ENCODE peak calls at places on chromosome 1, in five cellular contexts. One of them, this sample, is unnamed.

GRCh38 chr1:29113407-29114117 is 10.1 kb downstream of the TMEM200B start:
- DNase-seq in skeletal muscle cell: no peak
- DNase-seq in right lobe of liver: no peak
- DNase-seq in tibial nerve: no peak
- DNase-seq in adipocyte: no peak
- DNase-seq in this sample: no peak

GRCh38 chr1:182235952-182236650 is 155.5 kb downstream of the GLUL start:
- DNase-seq in skeletal muscle cell: no peak
- DNase-seq in right lobe of liver: no peak
- DNase-seq in tibial nerve: no peak
- DNase-seq in adipocyte: no peak
- DNase-seq in this sample: no peak

GRCh38 chr1:164609084-164609483 is 50.1 kb downstream of the PBX1 start:
- DNase-seq in skeletal muscle cell: no peak
- DNase-seq in right lobe of liver: no peak
- DNase-seq in tibial nerve: no peak
- DNase-seq in adipocyte: peak
- DNase-seq in this sample: no peak

GRCh38 chr1:162136760-162137537 is 67.5 kb downstream of the NOS1AP start:
- DNase-seq in skeletal muscle cell: peak
- DNase-seq in right lobe of liver: no peak
- DNase-seq in tibial nerve: no peak
- DNase-seq in adipocyte: peak
- DNase-seq in this sample: no peak

GRCh38 chr1:1205769-1206375 is 520 bp downstream of the TNFRSF18 start:
- DNase-seq in skeletal muscle cell: no peak
- DNase-seq in right lobe of liver: peak
- DNase-seq in tibial nerve: no peak
- DNase-seq in adipocyte: no peak
- DNase-seq in this sample: no peak

GRCh38 chr1:30616759-30617158 is 106.6 kb downstream of the MATN1 start:
- DNase-seq in skeletal muscle cell: no peak
- DNase-seq in right lobe of liver: no peak
- DNase-seq in tibial nerve: no peak
- DNase-seq in adipocyte: no peak
- DNase-seq in this sample: no peak

GRCh38 chr1:115300087-115300856 is 37.8 kb downstream of the NGF start:
- DNase-seq in skeletal muscle cell: no peak
- DNase-seq in right lobe of liver: no peak
- DNase-seq in tibial nerve: no peak
- DNase-seq in adipocyte: peak
- DNase-seq in this sample: no peak

GRCh38 chr1:109721046-109721445 is 9.0 kb downstream of the GSTM5 start:
- DNase-seq in skeletal muscle cell: no peak
- DNase-seq in right lobe of liver: no peak
- DNase-seq in tibial nerve: no peak
- DNase-seq in adipocyte: no peak
- DNase-seq in this sample: no peak

GRCh38 chr1:160428053-160428452 is 27.7 kb downstream of the VANGL2 start:
- DNase-seq in skeletal muscle cell: no peak
- DNase-seq in right lobe of liver: no peak
- DNase-seq in tibial nerve: no peak
- DNase-seq in adipocyte: no peak
- DNase-seq in this sample: no peak

GRCh38 chr1:206935491-206936067 is 10.7 kb downstream of the PIGR start:
- DNase-seq in skeletal muscle cell: no peak
- DNase-seq in right lobe of liver: peak
- DNase-seq in tibial nerve: no peak
- DNase-seq in adipocyte: no peak
- DNase-seq in this sample: peak

GRCh38 chr1:221602866-221603265 is 139.0 kb downstream of the DUSP10 start:
- DNase-seq in skeletal muscle cell: no peak
- DNase-seq in right lobe of liver: no peak
- DNase-seq in tibial nerve: no peak
- DNase-seq in adipocyte: peak
- DNase-seq in this sample: no peak

GRCh38 chr1:3948344-3948743 is 48.3 kb upstream of the C1orf174 start:
- DNase-seq in skeletal muscle cell: no peak
- DNase-seq in right lobe of liver: no peak
- DNase-seq in tibial nerve: no peak
- DNase-seq in adipocyte: no peak
- DNase-seq in this sample: no peak

GRCh38 chr1:89523597-89524368 is 846 bp upstream of the LRRC8B start:
- DNase-seq in skeletal muscle cell: no peak
- DNase-seq in right lobe of liver: no peak
- DNase-seq in tibial nerve: no peak
- DNase-seq in adipocyte: no peak
- DNase-seq in this sample: no peak

GRCh38 chr1:25500694-25501093 is 42.7 kb upstream of the LDLRAP1 start:
- DNase-seq in skeletal muscle cell: no peak
- DNase-seq in right lobe of liver: no peak
- DNase-seq in tibial nerve: peak
- DNase-seq in adipocyte: peak
- DNase-seq in this sample: no peak

GRCh38 chr1:29632436-29633270 is 396.3 kb downstream of the PTPRU start:
- DNase-seq in skeletal muscle cell: peak
- DNase-seq in right lobe of liver: no peak
- DNase-seq in tibial nerve: no peak
- DNase-seq in adipocyte: no peak
- DNase-seq in this sample: no peak

GRCh38 chr1:113905435-113905861 is 322 bp downstream of the DCLRE1B start:
- DNase-seq in skeletal muscle cell: no peak
- DNase-seq in right lobe of liver: peak
- DNase-seq in tibial nerve: peak
- DNase-seq in adipocyte: no peak
- DNase-seq in this sample: peak

GRCh38 chr1:170592591-170593111 is 60.7 kb downstream of the GORAB start:
- DNase-seq in skeletal muscle cell: no peak
- DNase-seq in right lobe of liver: no peak
- DNase-seq in tibial nerve: no peak
- DNase-seq in adipocyte: peak
- DNase-seq in this sample: no peak

GRCh38 chr1:209567788-209568187 is 15.7 kb upstream of the CAMK1G start:
- DNase-seq in skeletal muscle cell: peak
- DNase-seq in right lobe of liver: no peak
- DNase-seq in tibial nerve: no peak
- DNase-seq in adipocyte: peak
- DNase-seq in this sample: no peak

DNA sequence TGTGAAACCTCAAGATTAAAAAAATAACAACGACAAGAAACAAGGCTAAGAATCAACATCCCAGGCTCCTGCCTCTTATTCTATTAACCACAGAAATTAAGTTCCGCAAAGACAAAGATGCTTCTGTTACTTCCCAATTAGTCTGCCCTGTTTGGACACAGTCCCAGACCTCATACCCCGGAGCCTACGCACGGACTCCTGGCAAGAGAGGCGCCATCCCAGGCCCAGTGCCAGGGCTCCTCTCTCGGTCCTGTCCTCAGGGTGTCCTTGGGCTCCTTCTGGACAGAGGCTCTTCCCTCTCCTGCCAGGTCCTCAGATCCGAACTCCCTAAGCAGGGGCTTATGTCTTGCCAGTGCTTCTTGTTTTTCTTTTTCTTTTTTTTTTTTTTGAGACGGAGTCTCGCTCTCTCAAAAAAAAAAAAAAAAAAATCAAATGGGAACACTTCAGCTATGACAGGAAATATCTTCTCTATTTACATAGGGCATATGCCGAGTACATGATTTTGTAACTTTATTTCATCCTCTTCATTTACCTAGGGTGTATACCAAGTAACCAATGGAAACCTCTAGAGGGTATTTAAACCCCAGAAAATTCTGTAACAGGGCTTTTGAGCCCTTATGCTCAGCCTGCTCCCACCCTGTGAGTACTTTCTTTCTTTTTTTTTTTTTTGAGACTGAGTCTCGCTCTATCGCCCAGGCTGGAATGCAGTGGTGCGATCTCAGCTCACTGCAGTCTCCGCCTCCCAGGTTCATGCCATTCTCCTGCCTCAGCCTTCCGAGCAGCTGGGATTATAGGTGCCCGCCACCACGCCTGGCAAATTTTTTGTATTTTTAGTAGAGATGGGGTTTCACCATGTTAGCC is 11.7 kb upstream of the ENO1 start:
- DNase-seq in skeletal muscle cell: peak
- DNase-seq in right lobe of liver: peak
- DNase-seq in tibial nerve: peak
- DNase-seq in adipocyte: peak
- DNase-seq in this sample: peak
- H3K4me3 ChIP-seq in skeletal muscle cell: no peak
- H3K4me3 ChIP-seq in right lobe of liver: no peak
- H3K4me3 ChIP-seq in tibial nerve: no peak
- H3K4me3 ChIP-seq in adipocyte: peak
- H3K4me3 ChIP-seq in this sample: no peak

GRCh38 chr1:39574646-39575045 is 1.9 kb downstream of the PABPC4 start:
- DNase-seq in skeletal muscle cell: no peak
- DNase-seq in right lobe of liver: no peak
- DNase-seq in tibial nerve: no peak
- DNase-seq in adipocyte: peak
- DNase-seq in this sample: no peak

GRCh38 chr1:39572379-39573096 is 4.1 kb downstream of the PABPC4 start:
- DNase-seq in skeletal muscle cell: no peak
- DNase-seq in right lobe of liver: no peak
- DNase-seq in tibial nerve: no peak
- DNase-seq in adipocyte: no peak
- DNase-seq in this sample: no peak

GRCh38 chr1:39573736-39574624 is 2.6 kb downstream of the PABPC4 start:
- DNase-seq in skeletal muscle cell: no peak
- DNase-seq in right lobe of liver: no peak
- DNase-seq in tibial nerve: no peak
- DNase-seq in adipocyte: peak
- DNase-seq in this sample: no peak

GRCh38 chr1:39571178-39571483 is 5.5 kb downstream of the PABPC4 start:
- DNase-seq in skeletal muscle cell: no peak
- DNase-seq in right lobe of liver: no peak
- DNase-seq in tibial nerve: no peak
- DNase-seq in adipocyte: no peak
- DNase-seq in this sample: no peak

DNA sequence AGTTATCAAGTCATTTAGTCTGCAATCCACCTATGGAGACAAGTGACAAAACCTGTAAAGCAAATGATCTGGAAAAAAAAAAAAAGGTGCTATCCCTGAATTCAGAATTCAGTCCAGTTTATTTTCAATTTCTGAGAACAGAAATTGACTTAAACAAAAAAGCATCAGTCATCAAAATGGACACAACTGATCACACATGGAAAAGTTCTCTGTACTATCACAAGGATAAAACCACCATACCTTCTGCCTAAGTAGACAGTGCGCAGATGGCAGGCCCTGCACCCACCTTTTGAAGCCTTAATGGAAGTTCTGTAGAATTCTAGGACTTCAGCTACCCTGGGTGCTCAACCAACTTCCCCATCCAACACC is 3.5 kb downstream of the PABPC4 start:
- DNase-seq in skeletal muscle cell: no peak
- DNase-seq in right lobe of liver: no peak
- DNase-seq in tibial nerve: no peak
- DNase-seq in adipocyte: no peak
- DNase-seq in this sample: no peak
- H3K4me3 ChIP-seq in skeletal muscle cell: peak
- H3K4me3 ChIP-seq in right lobe of liver: no peak
- H3K4me3 ChIP-seq in tibial nerve: no peak
- H3K4me3 ChIP-seq in adipocyte: peak
- H3K4me3 ChIP-seq in this sample: no peak

DNA sequence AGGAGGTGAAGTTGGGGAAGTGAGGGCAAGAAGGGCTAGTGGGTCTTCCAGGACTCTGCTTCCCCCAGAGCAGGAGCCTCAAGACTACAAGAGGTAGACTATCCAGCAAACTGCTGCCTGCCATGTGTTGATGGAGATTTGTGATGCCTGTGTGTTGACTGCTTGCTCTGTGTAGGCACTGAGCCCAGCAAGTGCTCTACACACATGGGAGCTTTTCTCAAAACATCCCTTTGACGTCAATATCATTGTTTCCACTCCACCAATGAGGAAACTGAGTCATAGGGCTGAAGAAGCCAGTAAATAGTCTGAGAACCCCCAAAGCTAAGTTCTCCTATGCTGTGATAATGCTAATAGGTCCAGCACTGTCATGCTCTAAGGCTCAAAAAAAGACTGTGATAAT is 207.2 kb upstream of the NFIA start:
- DNase-seq in skeletal muscle cell: no peak
- DNase-seq in right lobe of liver: no peak
- DNase-seq in tibial nerve: no peak
- DNase-seq in adipocyte: no peak
- DNase-seq in this sample: no peak
- H3K4me3 ChIP-seq in skeletal muscle cell: no peak
- H3K4me3 ChIP-seq in right lobe of liver: no peak
- H3K4me3 ChIP-seq in tibial nerve: no peak
- H3K4me3 ChIP-seq in adipocyte: no peak
- H3K4me3 ChIP-seq in this sample: no peak

GRCh38 chr1:98398092-98398491 is 263.4 kb upstream of the SNX7 start:
- DNase-seq in skeletal muscle cell: no peak
- DNase-seq in right lobe of liver: no peak
- DNase-seq in tibial nerve: no peak
- DNase-seq in adipocyte: no peak
- DNase-seq in this sample: no peak

GRCh38 chr1:98400446-98400845 is 261.1 kb upstream of the SNX7 start:
- DNase-seq in skeletal muscle cell: no peak
- DNase-seq in right lobe of liver: no peak
- DNase-seq in tibial nerve: no peak
- DNase-seq in adipocyte: no peak
- DNase-seq in this sample: no peak

GRCh38 chr1:98402860-98403259 is 258.7 kb upstream of the SNX7 start:
- DNase-seq in skeletal muscle cell: no peak
- DNase-seq in right lobe of liver: no peak
- DNase-seq in tibial nerve: no peak
- DNase-seq in adipocyte: no peak
- DNase-seq in this sample: no peak

GRCh38 chr1:98399219-98399618 is 262.3 kb upstream of the SNX7 start:
- DNase-seq in skeletal muscle cell: no peak
- DNase-seq in right lobe of liver: no peak
- DNase-seq in tibial nerve: no peak
- DNase-seq in adipocyte: no peak
- DNase-seq in this sample: no peak

DNA sequence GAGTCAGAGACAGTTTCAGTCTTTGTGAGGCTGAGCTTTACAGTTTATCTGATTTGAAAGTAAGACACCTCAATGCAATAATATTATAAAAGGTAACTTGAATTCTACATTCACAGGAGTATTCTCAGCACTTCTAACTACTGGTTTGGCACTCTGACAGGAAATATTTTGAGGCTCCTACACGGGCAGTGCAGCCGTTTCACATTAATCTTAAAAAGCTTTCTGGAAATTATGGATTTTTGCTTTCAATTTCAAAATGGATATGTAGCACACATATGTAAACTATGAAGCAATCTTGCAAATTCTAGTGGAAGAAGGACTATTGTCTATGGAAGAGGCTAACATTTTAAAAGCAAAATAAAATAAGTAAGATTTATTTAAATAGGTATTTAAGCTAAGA is 262.9 kb upstream of the SNX7 start:
- DNase-seq in skeletal muscle cell: no peak
- DNase-seq in right lobe of liver: no peak
- DNase-seq in tibial nerve: no peak
- DNase-seq in adipocyte: peak
- DNase-seq in this sample: no peak
- H3K4me3 ChIP-seq in skeletal muscle cell: no peak
- H3K4me3 ChIP-seq in right lobe of liver: no peak
- H3K4me3 ChIP-seq in tibial nerve: no peak
- H3K4me3 ChIP-seq in adipocyte: peak
- H3K4me3 ChIP-seq in this sample: no peak

GRCh38 chr1:46682064-46682463 is 10.4 kb downstream of the TEX38 start:
- DNase-seq in skeletal muscle cell: no peak
- DNase-seq in right lobe of liver: no peak
- DNase-seq in tibial nerve: no peak
- DNase-seq in adipocyte: no peak
- DNase-seq in this sample: no peak
- H3K4me3 ChIP-seq in skeletal muscle cell: no peak
- H3K4me3 ChIP-seq in right lobe of liver: no peak
- H3K4me3 ChIP-seq in tibial nerve: no peak
- H3K4me3 ChIP-seq in adipocyte: no peak
- H3K4me3 ChIP-seq in this sample: no peak

GRCh38 chr1:59748123-59748522 is 66.6 kb upstream of the HOOK1 start:
- DNase-seq in skeletal muscle cell: no peak
- DNase-seq in right lobe of liver: no peak
- DNase-seq in tibial nerve: no peak
- DNase-seq in adipocyte: no peak
- DNase-seq in this sample: no peak
- H3K4me3 ChIP-seq in skeletal muscle cell: no peak
- H3K4me3 ChIP-seq in right lobe of liver: no peak
- H3K4me3 ChIP-seq in tibial nerve: no peak
- H3K4me3 ChIP-seq in adipocyte: no peak
- H3K4me3 ChIP-seq in this sample: no peak

This sample was measured in thyroid gland.